ENCODE peak calls at places on chromosome 6, in eight cellular contexts. V is tibial artery; F is GM12865; I is EL; D is prostate gland; T is activated T-cell treated with anti-CD3 and anti-CD28 coated beads, Interleukin-2, amount 50 U/mL, for 48 hours; G is MV-4-11; E is GM23248. C is an unnamed sample.

GRCh38 chr6:91669154-91669903 is 1082.5 kb upstream of the MAP3K7 start:
- DNase-seq in V (no peak), F (no peak), I (no peak), D (no peak), T (no peak), G (no peak), E (no peak), C (peak; percentile 43)

GRCh38 chr6:84258268-84258667 is 30.8 kb upstream of the CEP162 start:
- DNase-seq in V (no peak), F (no peak), I (no peak), D (no peak), T (no peak), G (no peak), E (peak; percentile 7), C (no peak)

GRCh38 chr6:112235956-112236355 is 18.4 kb downstream of the LAMA4 start:
- DNase-seq in V (no peak), F (peak; percentile 5), I (no peak), D (no peak), T (peak; percentile 75), G (peak; percentile 74), E (peak; percentile 83), C (no peak)

GRCh38 chr6:45086685-45087084 is 241.4 kb upstream of the RUNX2 start:
- DNase-seq in V (no peak), F (no peak), I (no peak), D (no peak), T (no peak), G (no peak), E (no peak), C (no peak)

GRCh38 chr6:110990835-110991576 is 9.2 kb downstream of the RPF2 start:
- DNase-seq in V (no peak), F (no peak), I (no peak), D (no peak), T (no peak), G (no peak), E (no peak), C (no peak)

GRCh38 chr6:109660526-109660925 is 30.5 kb downstream of the AK9 start:
- DNase-seq in V (no peak), F (peak; percentile 26), I (peak; percentile 25), D (no peak), T (no peak), G (no peak), E (no peak), C (no peak)

GRCh38 chr6:89379281-89379680 is 26.8 kb upstream of the UBE2J1 start:
- DNase-seq in V (no peak), F (no peak), I (no peak), D (no peak), T (no peak), G (peak; percentile 93), E (no peak), C (no peak)

GRCh38 chr6:150373260-150373701 is 4.5 kb downstream of the IYD start:
- DNase-seq in V (peak; percentile 71), F (no peak), I (no peak), D (no peak), T (no peak), G (no peak), E (peak; percentile 93), C (no peak)

GRCh38 chr6:77463881-77464867 is 883 bp upstream of the HTR1B start:
- DNase-seq in V (peak; percentile 79), F (no peak), I (peak; percentile 37), D (no peak), T (no peak), G (no peak), E (no peak), C (no peak)

GRCh38 chr6:28491984-28492317 is 23.6 kb downstream of the GPX6 start:
- DNase-seq in V (no peak), F (no peak), I (no peak), D (no peak), T (no peak), G (no peak), E (no peak), C (no peak)

GRCh38 chr6:11785953-11786579 is 7.5 kb upstream of the ADTRP start:
- DNase-seq in V (no peak), F (peak; percentile 96), I (no peak), D (no peak), T (peak; percentile 55), G (peak; percentile 53), E (no peak), C (no peak)

GRCh38 chr6:139376054-139376355 is 1.6 kb upstream of the CITED2 start:
- DNase-seq in V (peak; percentile 74), F (no peak), I (peak; percentile 60), D (no peak), T (no peak), G (peak; percentile 72), E (no peak), C (no peak)

GRCh38 chr6:125586074-125586473 is 163.4 kb upstream of the HEY2 start:
- DNase-seq in V (no peak), F (no peak), I (no peak), D (no peak), T (no peak), G (no peak), E (peak; percentile 32), C (no peak)

C was measured in NCI-H2227 treated with DMSO at 0.1 percent for 48 hours.